ENCODE peak calls at places on chromosomes 2 and 18, in seven cellular contexts. I, R, K, F, D, S and X are unnamed samples.

GRCh38 chr2:99700482-99701398 is 210.9 kb upstream of the REV1 start:
- DNase-seq in I (no peak), R (no peak), K (no peak), F (no peak), D (no peak), S (no peak), X (no peak)

GRCh38 chr2:165746501-165746900 is 47.5 kb downstream of the GALNT3 start:
- DNase-seq in I (no peak), R (no peak), K (no peak), F (no peak), D (no peak), S (no peak), X (no peak)

GRCh38 chr18:26655614-26656400 is 107.5 kb upstream of the KCTD1 start:
- DNase-seq in I (peak), R (peak), K (no peak), F (peak), D (peak), S (peak), X (peak)

GRCh38 chr2:150698016-150698661 is 210.7 kb upstream of the RND3 start:
- DNase-seq in I (peak), R (no peak), K (no peak), F (no peak), D (no peak), S (peak), X (no peak)

GRCh38 chr2:120804446-120804845 is 68.8 kb downstream of the GLI2 start:
- DNase-seq in I (no peak), R (no peak), K (no peak), F (no peak), D (no peak), S (no peak), X (no peak)

GRCh38 chr18:3037423-3037915 is 24.5 kb upstream of the LPIN2 start:
- DNase-seq in I (peak), R (no peak), K (no peak), F (no peak), D (peak), S (peak), X (peak)

GRCh38 chr2:236637691-236638569 is 68.3 kb downstream of the ACKR3 start:
- DNase-seq in I (peak), R (no peak), K (no peak), F (no peak), D (no peak), S (no peak), X (no peak)

GRCh38 chr2:8234253-8234652 is 447.6 kb upstream of the ID2 start:
- DNase-seq in I (no peak), R (no peak), K (no peak), F (no peak), D (no peak), S (no peak), X (no peak)

GRCh38 chr2:10267551-10268465 is 34.9 kb upstream of the HPCAL1 start:
- DNase-seq in I (no peak), R (no peak), K (no peak), F (peak), D (no peak), S (no peak), X (peak)

GRCh38 chr2:231670892-231671616 is 37.3 kb upstream of the PTMA start:
- DNase-seq in I (no peak), R (no peak), K (no peak), F (peak), D (peak), S (peak), X (peak)

GRCh38 chr18:11178951-11179549 is 29.7 kb upstream of the PIEZO2 start:
- DNase-seq in I (no peak), R (no peak), K (no peak), F (no peak), D (no peak), S (no peak), X (no peak)

GRCh38 chr2:45096996-45097395 is 87.7 kb upstream of the SIX2 start:
- DNase-seq in I (no peak), R (no peak), K (no peak), F (no peak), D (no peak), S (no peak), X (no peak)

GRCh38 chr2:174026122-174026845 is 61.1 kb upstream of the SP3 start:
- DNase-seq in I (peak), R (no peak), K (no peak), F (no peak), D (peak), S (peak), X (peak)

GRCh38 chr18:26516964-26517363 is 31.4 kb downstream of the KCTD1 start:
- DNase-seq in I (peak), R (no peak), K (no peak), F (no peak), D (no peak), S (no peak), X (peak)

GRCh38 chr2:212863185-212863588 is 288.2 kb downstream of the IKZF2 start:
- DNase-seq in I (no peak), R (peak), K (peak), F (peak), D (peak), S (peak), X (peak)

GRCh38 chr18:39313992-39314391 is 1748.4 kb upstream of the CELF4 start:
- DNase-seq in I (no peak), R (no peak), K (no peak), F (no peak), D (no peak), S (no peak), X (no peak)

DNA sequence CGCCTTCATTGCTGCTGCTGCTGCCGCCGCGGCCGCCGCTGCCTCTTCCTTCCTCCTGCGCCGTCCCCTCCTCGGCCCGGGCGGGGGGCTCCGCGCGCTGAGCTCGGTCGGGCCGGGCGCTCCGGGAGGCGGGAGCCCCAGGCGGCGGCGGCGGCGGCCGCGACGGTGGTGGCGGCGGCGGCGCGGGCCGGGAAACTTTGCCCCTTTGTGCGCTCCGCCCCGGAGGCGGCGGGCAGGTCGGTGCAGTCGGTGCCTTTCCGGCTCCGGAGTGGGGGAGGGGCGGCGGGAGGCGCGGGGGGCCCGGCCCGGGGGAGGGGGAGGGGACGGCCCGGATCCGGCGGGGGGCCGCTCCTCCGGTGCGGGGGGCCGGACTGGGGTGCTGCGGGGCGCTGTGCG is 210 bp downstream of the TET3 start:
- DNase-seq in I (no peak), R (no peak), K (no peak), F (no peak), D (no peak), S (no peak), X (no peak)
- H3K4me2 ChIP-seq in I (no peak), R (peak), K (peak), F (no peak), D (peak), S (peak), X (no peak)

DNA sequence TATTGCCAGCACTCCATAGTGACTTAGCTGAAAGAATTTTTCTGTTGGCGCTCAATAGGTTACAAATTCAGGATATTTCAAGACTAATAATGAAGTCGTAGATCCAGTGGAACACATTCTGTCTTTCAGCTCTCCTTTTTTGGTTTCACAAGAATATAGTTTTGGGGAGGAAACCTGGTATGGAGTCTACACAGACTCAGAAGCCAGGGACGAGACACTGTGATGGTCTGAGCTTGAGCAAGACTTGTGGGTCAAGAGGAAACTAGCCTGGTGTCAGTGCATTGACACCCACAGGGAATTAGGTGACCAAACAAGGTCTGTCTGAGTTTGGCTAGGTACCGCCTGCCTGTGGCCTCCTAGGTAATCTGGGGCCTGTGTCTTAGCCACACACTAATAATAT is 26.9 kb downstream of the ARL4C start:
- DNase-seq in I (no peak), R (no peak), K (no peak), F (no peak), D (no peak), S (no peak), X (no peak)
- H3K18ac ChIP-seq in I (no peak), R (no peak), K (no peak), F (no peak), D (no peak), S (no peak), X (no peak)

DNA sequence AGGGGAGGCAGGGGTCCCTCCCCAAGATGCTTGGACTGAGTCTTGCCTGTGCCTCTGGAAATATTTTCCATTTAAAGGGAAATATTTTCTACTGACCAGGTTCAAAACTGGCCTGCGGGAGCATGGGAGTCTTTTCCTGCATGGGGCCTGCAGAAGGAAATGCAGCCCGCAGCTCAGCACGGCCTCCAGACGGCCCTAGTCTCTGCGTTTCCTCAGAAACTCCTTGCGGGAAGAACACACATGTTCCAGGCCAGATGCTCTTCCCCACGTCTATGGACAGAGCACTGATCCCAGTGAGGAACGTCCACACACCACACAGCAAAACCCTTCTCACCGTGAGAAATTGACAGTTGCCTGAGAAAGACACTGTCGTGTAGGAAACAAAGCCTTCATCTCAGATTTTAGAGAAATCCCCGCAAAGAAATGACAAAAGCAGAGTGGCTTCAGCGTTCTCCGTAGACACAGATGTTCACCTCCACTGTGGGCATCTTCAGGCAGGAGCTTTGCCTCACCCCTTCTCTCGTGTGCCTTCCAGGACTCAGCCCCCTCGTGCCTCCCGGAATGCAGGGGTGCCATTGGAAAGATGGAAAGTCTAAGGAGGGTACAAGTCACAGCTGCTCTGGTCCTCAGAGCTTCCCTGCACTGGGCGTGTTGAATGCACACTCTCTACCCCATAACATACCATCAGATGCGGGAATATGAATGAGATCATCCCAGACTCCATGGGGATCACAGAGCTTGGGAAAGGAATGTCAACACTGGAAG is 438.8 kb upstream of the SALL3 start:
- DNase-seq in I (no peak), R (no peak), K (no peak), F (no peak), D (no peak), S (no peak), X (no peak)
- H3K4me2 ChIP-seq in I (no peak), R (no peak), K (no peak), F (no peak), D (no peak), S (no peak), X (no peak)

GRCh38 chr2:78423631-78424030 is 601.9 kb upstream of the REG3G start:
- DNase-seq in I (no peak), R (no peak), K (no peak), F (no peak), D (no peak), S (no peak), X (no peak)
- H3K18ac ChIP-seq in I (no peak), R (no peak), K (no peak), F (no peak), D (no peak), S (no peak), X (no peak)

DNA sequence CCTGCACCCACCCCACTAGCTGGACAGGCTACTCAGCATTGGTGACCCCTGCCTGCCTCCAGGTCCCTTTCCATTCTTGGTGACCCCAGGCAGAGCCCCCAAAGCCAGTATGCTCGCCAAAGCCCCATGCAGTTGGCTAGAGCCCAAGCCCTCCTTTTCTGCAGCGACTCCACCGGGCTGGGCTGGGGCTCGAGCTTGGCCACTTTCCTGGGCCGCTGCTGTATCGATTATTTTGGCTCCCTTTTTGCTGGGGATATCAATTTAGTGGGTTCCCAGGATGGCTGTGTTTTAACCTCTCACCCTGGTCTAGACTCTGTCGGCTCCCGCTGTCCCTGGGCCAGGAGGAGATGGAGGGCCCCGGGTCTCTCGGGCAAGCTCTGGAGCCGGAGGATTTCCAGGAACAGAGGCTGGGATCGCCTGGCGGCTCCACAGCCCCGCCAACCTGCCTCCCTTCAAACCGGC is 76.0 kb downstream of the SMAD7 start:
- DNase-seq in I (no peak), R (no peak), K (no peak), F (no peak), D (no peak), S (no peak), X (no peak)
- H3K4me2 ChIP-seq in I (no peak), R (no peak), K (no peak), F (no peak), D (no peak), S (no peak), X (no peak)

GRCh38 chr18:12434541-12434929 is 26.8 kb downstream of the PRELID3A start:
- DNase-seq in I (no peak), R (no peak), K (no peak), F (no peak), D (no peak), S (no peak), X (no peak)
- H3K18ac ChIP-seq in I (no peak), R (no peak), K (no peak), F (no peak), D (no peak), S (no peak), X (no peak)